ENCODE peak calls at places on chromosomes 6 and 20, in five cellular contexts. R, E, O, U and V are unnamed samples.

GRCh38 chr6:140858381-140858971 is 1274.2 kb upstream of the GJE1 start:
- DNase-seq in R (no peak), E (no peak), O (no peak), U (no peak), V (no peak)

GRCh38 chr20:38828514-38829295 is 23.2 kb downstream of the PPP1R16B start:
- DNase-seq in R (no peak), E (no peak), O (no peak), U (no peak), V (no peak)

GRCh38 chr20:35680464-35681183 is 15.9 kb upstream of the CPNE1 start:
- DNase-seq in R (no peak), E (no peak), O (no peak), U (no peak), V (no peak)

GRCh38 chr20:1211954-1212497 is 8.8 kb downstream of the C20orf202 start:
- DNase-seq in R (no peak), E (no peak), O (no peak), U (no peak), V (no peak)

GRCh38 chr6:4287811-4288244 is 152.5 kb upstream of the ECI2 start:
- DNase-seq in R (no peak), E (no peak), O (no peak), U (no peak), V (no peak)

GRCh38 chr20:49790077-49790798 is 22.4 kb upstream of the SLC9A8 start:
- DNase-seq in R (peak; percentile 49), E (no peak), O (no peak), U (no peak), V (no peak)

GRCh38 chr6:20540683-20541082 is 6.4 kb downstream of the CDKAL1 start:
- DNase-seq in R (peak; percentile 72), E (no peak), O (peak; percentile 28), U (no peak), V (no peak)

GRCh38 chr20:35718972-35719635 is 19.9 kb downstream of the ROMO1 start:
- DNase-seq in R (no peak), E (no peak), O (no peak), U (no peak), V (no peak)

GRCh38 chr6:69768664-69769063 is 28.1 kb downstream of the LMBRD1 start:
- DNase-seq in R (no peak), E (no peak), O (no peak), U (no peak), V (no peak)

GRCh38 chr6:101458341-101458740 is 64.8 kb downstream of the GRIK2 start:
- DNase-seq in R (no peak), E (no peak), O (no peak), U (no peak), V (no peak)

GRCh38 chr6:32196682-32197616 is 4.5 kb upstream of the GPSM3 start:
- DNase-seq in R (no peak), E (no peak), O (no peak), U (no peak), V (no peak)

GRCh38 chr20:47066484-47067270 is 172.0 kb downstream of the EYA2 start:
- DNase-seq in R (no peak), E (no peak), O (no peak), U (no peak), V (no peak)

GRCh38 chr20:13344671-13345070 is 123.6 kb downstream of the ISM1 start:
- DNase-seq in R (no peak), E (no peak), O (no peak), U (no peak), V (no peak)

GRCh38 chr6:32854376-32855178 is 585 bp downstream of the PSMB9 start:
- DNase-seq in R (no peak), E (no peak), O (no peak), U (no peak), V (no peak)

GRCh38 chr6:137799950-137800568 is 67.0 kb upstream of the TNFAIP3 start:
- DNase-seq in R (peak; percentile 59), E (no peak), O (peak; percentile 56), U (no peak), V (peak; percentile 13)

GRCh38 chr6:12266571-12266970 is 23.6 kb upstream of the EDN1 start:
- DNase-seq in R (no peak), E (no peak), O (no peak), U (no peak), V (no peak)

GRCh38 chr6:158926429-158926828 is 73.6 kb downstream of the RSPH3 start:
- DNase-seq in R (peak; percentile 13), E (no peak), O (no peak), U (no peak), V (no peak)

GRCh38 chr6:18395177-18395850 is 8.2 kb downstream of the RNF144B start:
- DNase-seq in R (no peak), E (no peak), O (no peak), U (peak; percentile 53), V (no peak)

GRCh38 chr6:147390909-147391536 is 117.5 kb upstream of the SAMD5 start:
- DNase-seq in R (peak; percentile 27), E (no peak), O (peak; percentile 23), U (no peak), V (no peak)

GRCh38 chr6:14401181-14401745 is 283.7 kb downstream of the CD83 start:
- DNase-seq in R (no peak), E (no peak), O (no peak), U (no peak), V (no peak)

GRCh38 chr6:116352515-116353471 is 18.0 kb upstream of the DSE start:
- DNase-seq in R (no peak), E (peak; percentile 38), O (no peak), U (no peak), V (no peak)

GRCh38 chr6:35808688-35809087 is 3.5 kb downstream of the LHFPL5 start:
- DNase-seq in R (no peak), E (no peak), O (no peak), U (no peak), V (no peak)

GRCh38 chr20:51531141-51531710 is 11.3 kb downstream of the NFATC2 start:
- DNase-seq in R (no peak), E (no peak), O (no peak), U (no peak), V (no peak)

GRCh38 chr6:11938285-11938890 is 73.7 kb upstream of the HIVEP1 start:
- DNase-seq in R (no peak), E (no peak), O (no peak), U (no peak), V (peak; percentile 13)

GRCh38 chr6:138031850-138032249 is 75.4 kb downstream of the PERP start:
- DNase-seq in R (no peak), E (no peak), O (no peak), U (no peak), V (no peak)

GRCh38 chr20:63594043-63594561 is 20.1 kb upstream of the HELZ2 start:
- DNase-seq in R (no peak), E (no peak), O (no peak), U (no peak), V (no peak)

GRCh38 chr6:159934181-159934580 is 34.7 kb upstream of the IGF2R start:
- DNase-seq in R (no peak), E (no peak), O (no peak), U (no peak), V (no peak)

GRCh38 chr20:62030834-62031434 is 34.7 kb downstream of the TAF4 start:
- DNase-seq in R (peak; percentile 51), E (peak; percentile 59), O (no peak), U (no peak), V (no peak)

GRCh38 chr6:20882014-20882413 is 347.8 kb downstream of the CDKAL1 start:
- DNase-seq in R (no peak), E (no peak), O (no peak), U (no peak), V (no peak)

GRCh38 chr20:18702736-18703135 is 110.8 kb upstream of the SCP2D1 start:
- DNase-seq in R (no peak), E (no peak), O (no peak), U (no peak), V (no peak)

GRCh38 chr6:168937061-168937460 is 316.6 kb downstream of the THBS2 start:
- DNase-seq in R (no peak), E (no peak), O (no peak), U (no peak), V (no peak)

DNA sequence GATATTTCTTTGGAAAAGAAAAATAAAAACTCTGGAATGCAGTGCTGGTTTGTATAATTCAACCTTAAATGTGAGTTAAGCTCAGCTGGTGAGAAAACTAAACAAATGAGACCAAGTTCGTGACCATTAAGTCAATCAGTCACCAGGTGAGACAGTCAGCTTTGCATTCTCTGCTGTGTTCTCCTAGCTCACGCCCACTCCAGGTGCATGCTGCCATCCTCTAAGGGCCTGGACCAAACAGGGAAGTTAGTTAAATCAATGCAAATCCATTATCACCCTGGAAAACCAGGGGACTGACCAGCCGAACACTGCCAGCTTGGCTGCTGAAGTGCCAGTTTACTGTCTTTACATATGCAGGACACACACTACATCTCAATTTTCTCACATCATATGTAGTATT is 7.2 kb downstream of the TPBG start:
- DNase-seq in R (no peak), E (no peak), O (no peak), U (no peak), V (no peak)
- TF ChIP-seq SUZ12 in R (no peak), E (no peak), O (no peak), U (no peak), V (no peak)

GRCh38 chr6:692356-692851 is 535 bp downstream of the EXOC2 start:
- DNase-seq in R (peak; percentile 45), E (peak; percentile 26), O (peak; percentile 64), U (no peak), V (no peak)
- TF ChIP-seq SUZ12 in R (no peak), E (no peak), O (no peak), U (no peak), V (no peak)

GRCh38 chr6:133951881-133952814 is 876 bp upstream of the TBPL1 start:
- DNase-seq in R (peak; percentile 77), E (no peak), O (peak; percentile 75), U (no peak), V (peak; percentile 13)

GRCh38 chr6:133952815-133953633 is at the start of gene TBPL1:
- DNase-seq in R (peak; percentile 91), E (peak; percentile 90), O (peak; percentile 97), U (peak; percentile 86), V (peak; percentile 83)

GRCh38 chr6:133948472-133948871 is 4.6 kb upstream of the TBPL1 start:
- DNase-seq in R (no peak), E (no peak), O (no peak), U (no peak), V (no peak)

GRCh38 chr6:133953634-133954415 is 801 bp downstream of the TBPL1 start:
- DNase-seq in R (no peak), E (no peak), O (no peak), U (no peak), V (no peak)

GRCh38 chr6:133951227-133951626 is 1.8 kb upstream of the TBPL1 start:
- DNase-seq in R (no peak), E (no peak), O (no peak), U (no peak), V (no peak)
- TF ChIP-seq SUZ12 in R (no peak), E (no peak), O (no peak), U (no peak), V (no peak)

GRCh38 chr6:313917-314316 is 21.6 kb downstream of the DUSP22 start:
- DNase-seq in R (no peak), E (no peak), O (no peak), U (no peak), V (no peak)
- TF ChIP-seq SUZ12 in R (no peak), E (no peak), O (no peak), U (no peak), V (no peak)